ENCODE peak calls at places on chromosomes 5 and 9, in five cellular contexts. N is CD4-positive, alpha-beta T cell; R is NCI-H1930; G is SK-N-MC; Q is endodermal cell. Z is an unnamed sample.

GRCh38 chr5:72255670-72256069 is 64.4 kb downstream of the MRPS27 start:
- DNase-seq in N (no peak), R (no peak), G (no peak), Q (no peak), Z (no peak)

GRCh38 chr5:147904110-147904509 is 2.2 kb downstream of the C5orf46 start:
- DNase-seq in N (no peak), R (no peak), G (no peak), Q (no peak), Z (no peak)

GRCh38 chr5:111962906-111963305 is 205.9 kb upstream of the NREP start:
- DNase-seq in N (no peak), R (no peak), G (no peak), Q (no peak), Z (no peak)

GRCh38 chr9:1173211-1173610 is 123.1 kb downstream of the DMRT2 start:
- DNase-seq in N (no peak), R (no peak), G (no peak), Q (no peak), Z (no peak)

GRCh38 chr9:128203024-128203841 is at the start of gene DNM1:
- DNase-seq in N (peak; percentile 58), R (peak; percentile 44), G (no peak), Q (peak; percentile 89), Z (peak; percentile 48)

GRCh38 chr9:91289244-91289643 is 72.5 kb downstream of the AUH start:
- DNase-seq in N (no peak), R (no peak), G (no peak), Q (no peak), Z (no peak)

GRCh38 chr5:174472956-174473355 is 251.4 kb upstream of the MSX2 start:
- DNase-seq in N (no peak), R (no peak), G (no peak), Q (no peak), Z (no peak)

GRCh38 chr9:89601306-89601705 is 3.5 kb upstream of the GADD45G start:
- DNase-seq in N (no peak), R (no peak), G (no peak), Q (peak; percentile 32), Z (no peak)

GRCh38 chr5:132050136-132050535 is 10.3 kb upstream of the IL3 start:
- DNase-seq in N (no peak), R (no peak), G (no peak), Q (no peak), Z (no peak)

GRCh38 chr9:77386187-77386586 is 208.9 kb downstream of the VPS13A start:
- DNase-seq in N (no peak), R (no peak), G (no peak), Q (no peak), Z (no peak)

GRCh38 chr9:136675477-136676296 is 11.6 kb downstream of the AGPAT2 start:
- DNase-seq in N (no peak), R (no peak), G (no peak), Q (no peak), Z (no peak)

GRCh38 chr5:78293856-78294249 is 645 bp downstream of the AP3B1 start:
- DNase-seq in N (no peak), R (no peak), G (no peak), Q (no peak), Z (no peak)

GRCh38 chr9:123745933-123746332 is 184.0 kb downstream of the DENND1A start:
- DNase-seq in N (no peak), R (no peak), G (no peak), Q (no peak), Z (no peak)

GRCh38 chr9:115378758-115379157 is 260.8 kb upstream of the TNC start:
- DNase-seq in N (no peak), R (no peak), G (no peak), Q (no peak), Z (no peak)

GRCh38 chr9:104906441-104907277 is 21.3 kb downstream of the ABCA1 start:
- DNase-seq in N (no peak), R (no peak), G (no peak), Q (peak; percentile 7), Z (no peak)

GRCh38 chr5:79878721-79879336 is 112.2 kb downstream of the MTX3 start:
- DNase-seq in N (no peak), R (no peak), G (no peak), Q (peak; percentile 89), Z (no peak)